ENCODE peak calls at places on chromosomes 4 and X, in ten cellular contexts. U is lower lobe of right lung; E is esophagus muscularis mucosa; V is omental fat pad; X is NCI-H774; S is SHP77; M is psoas muscle; Y is coronary artery; Q is C1 segment of cervical spinal cord; L is activated T-helper 1 cell treated with anti-CD3 and anti-CD28 coated beads, Interleukin-2, amount 50 U/mL, for 16 hours. P is an unnamed sample.

GRCh38 chr4:48518143-48518542 is 28.1 kb downstream of the ZAR1 start:
- DNase-seq in Q (no peak), S (no peak), M (no peak), E (no peak), Y (no peak), X (no peak), L (no peak), U (no peak), V (no peak), P (no peak)

GRCh38 chr4:159248383-159249178 is 145.7 kb downstream of the RAPGEF2 start:
- DNase-seq in E (no peak), Q (no peak), S (peak), L (no peak), M (no peak), U (no peak), V (no peak), Y (no peak), X (peak), P (no peak)

GRCh38 chr4:184329235-184330007 is 111.7 kb upstream of the ENPP6 start:
- DNase-seq in V (no peak), E (no peak), X (no peak), Q (peak), M (no peak), U (no peak), S (no peak), L (no peak), Y (no peak), P (no peak)

GRCh38 chr4:2297606-2298517 is 36.0 kb upstream of the MXD4 start:
- DNase-seq in E (no peak), V (no peak), Y (no peak), L (no peak), U (no peak), S (no peak), M (no peak), Q (no peak), X (no peak), P (no peak)

GRCh38 chr4:101345271-101345595 is 2.1 kb downstream of the PPP3CA start:
- DNase-seq in X (no peak), Y (no peak), V (no peak), L (no peak), E (no peak), M (no peak), U (no peak), S (no peak), Q (peak), P (no peak)

GRCh38 chr4:102411416-102411815 is 66.1 kb upstream of the SLC39A8 start:
- DNase-seq in S (no peak), U (no peak), V (no peak), Y (no peak), X (no peak), E (no peak), Q (no peak), L (no peak), M (no peak), P (no peak)

GRCh38 chrX:132740316-132741123 is 217.9 kb downstream of the HS6ST2 start:
- DNase-seq in Q (no peak), S (no peak), E (no peak), Y (no peak), L (no peak), U (no peak), X (no peak), V (no peak), M (no peak), P (no peak)

GRCh38 chr4:92184566-92184965 is 119.2 kb upstream of the GRID2 start:
- DNase-seq in M (no peak), X (no peak), L (no peak), Y (no peak), V (no peak), E (no peak), S (no peak), U (no peak), Q (no peak), P (no peak)

GRCh38 chr4:117784266-117784665 is 250.0 kb upstream of the NDST3 start:
- DNase-seq in Y (no peak), M (no peak), X (no peak), Q (no peak), E (no peak), U (no peak), S (no peak), V (no peak), L (no peak), P (no peak)

GRCh38 chrX:72062890-72063289 is 68.8 kb downstream of the RTL5 start:
- DNase-seq in S (no peak), L (no peak), M (peak), V (no peak), Y (no peak), X (no peak), Q (no peak), E (no peak), U (no peak), P (no peak)